ENCODE peak calls at places on chromosomes 16 and 17, in ten cellular contexts. T, Q, E, M, S, U, P, R, C and I are unnamed samples.

GRCh38 chr17:41049110-41049509 is 2.0 kb upstream of the KRTAP2-1 start:
- DNase-seq in E (no peak), C (no peak), T (no peak), S (no peak), U (no peak), Q (no peak), P (no peak), M (peak), R (no peak), I (peak)

GRCh38 chr17:32929288-32929574 is 1.3 kb downstream of the TMEM98 start:
- DNase-seq in Q (no peak), P (no peak), M (no peak), R (peak), U (no peak), E (no peak), T (no peak), C (no peak), S (no peak), I (no peak)

GRCh38 chr17:14737984-14738651 is 437.2 kb downstream of the HS3ST3B1 start:
- DNase-seq in S (no peak), U (peak), Q (peak), T (no peak), C (peak), M (peak), P (peak), R (peak), E (peak), I (peak)

GRCh38 chr17:1532836-1533602 is 16.6 kb upstream of the INPP5K start:
- DNase-seq in E (no peak), C (no peak), U (no peak), R (peak), M (no peak), S (peak), P (no peak), Q (no peak), T (no peak), I (no peak)

GRCh38 chr16:72355561-72355960 is 183.6 kb upstream of the PMFBP1 start:
- DNase-seq in P (no peak), C (no peak), S (no peak), Q (no peak), M (peak), T (no peak), R (peak), U (no peak), E (no peak), I (no peak)

GRCh38 chr17:19876524-19877161 is 8.9 kb upstream of the ULK2 start:
- DNase-seq in S (peak), T (peak), E (peak), M (no peak), Q (no peak), P (no peak), U (peak), R (no peak), C (no peak), I (no peak)

GRCh38 chr16:15482068-15482747 is 47.8 kb downstream of the BMERB1 start:
- DNase-seq in U (peak), C (peak), S (peak), Q (peak), T (peak), R (peak), P (peak), E (peak), M (peak), I (peak)

GRCh38 chr17:82061047-82061925 is 4.3 kb downstream of the DUS1L start:
- DNase-seq in E (no peak), U (no peak), C (no peak), Q (no peak), M (no peak), S (no peak), R (no peak), T (no peak), P (no peak), I (peak)

GRCh38 chr17:67476787-67477335 is 99.8 kb downstream of the PITPNC1 start:
- DNase-seq in T (no peak), U (no peak), S (no peak), R (no peak), E (no peak), P (no peak), M (no peak), Q (no peak), C (no peak), I (no peak)

GRCh38 chr16:85014311-85014710 is 3.0 kb upstream of the ZDHHC7 start:
- DNase-seq in M (no peak), R (no peak), P (no peak), U (no peak), S (no peak), C (no peak), Q (peak), T (no peak), E (no peak), I (no peak)

GRCh38 chr16:22623351-22623781 is 112.7 kb downstream of the NPIPB5 start:
- DNase-seq in M (peak), U (no peak), T (no peak), P (peak), E (no peak), Q (no peak), R (peak), C (no peak), S (no peak), I (peak)

GRCh38 chr17:1143573-1143972 is 36.2 kb downstream of the ABR start:
- DNase-seq in R (peak), E (no peak), T (no peak), Q (no peak), P (no peak), M (no peak), S (peak), C (no peak), U (no peak), I (no peak)

GRCh38 chr17:29163563-29163962 is 16.6 kb downstream of the MYO18A start:
- DNase-seq in T (no peak), P (no peak), U (no peak), R (peak), S (no peak), M (no peak), Q (peak), E (no peak), C (no peak), I (no peak)

GRCh38 chr16:35525979-35526590 is 2066.7 kb downstream of the TP53TG3F start:
- DNase-seq in E (no peak), T (no peak), S (no peak), M (no peak), U (no peak), C (no peak), P (no peak), R (no peak), Q (no peak), I (no peak)
- TF ChIP-seq CTCF in E (no peak), T (no peak), S (no peak), M (no peak), U (no peak), C (no peak), P (no peak), R (no peak), Q (no peak), I (no peak)

DNA sequence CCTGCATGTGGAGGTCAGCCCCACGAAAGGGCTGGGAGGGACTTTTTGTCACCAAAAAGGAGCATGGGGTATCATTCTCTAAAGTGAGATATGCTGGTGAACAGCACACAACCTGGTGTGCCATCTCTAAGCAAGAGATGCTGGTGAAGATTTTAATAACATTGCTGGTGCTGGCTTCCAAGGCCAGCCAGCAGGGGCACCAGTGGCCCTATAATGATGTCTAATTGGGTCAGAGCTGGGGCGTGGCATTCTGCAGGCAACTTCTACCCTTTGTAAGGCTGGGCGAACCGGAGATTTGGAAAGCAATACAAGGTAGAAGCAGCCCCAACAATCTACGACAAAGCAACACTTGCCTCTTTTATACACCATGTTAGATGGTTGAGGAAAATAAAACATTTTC is 16.8 kb downstream of the SDR42E1 start:
- DNase-seq in S (no peak), U (no peak), T (no peak), E (no peak), P (no peak), C (no peak), Q (no peak), M (no peak), R (no peak), I (no peak)
- TF ChIP-seq CTCF in S (no peak), U (peak), T (no peak), E (no peak), P (peak), C (no peak), Q (peak), M (no peak), R (peak), I (no peak)

GRCh38 chr17:60745544-60745943 is 67.9 kb downstream of the BCAS3 start:
- DNase-seq in C (no peak), T (no peak), S (no peak), E (no peak), U (no peak), M (peak), Q (no peak), P (no peak), R (peak), I (no peak)
- TF ChIP-seq CTCF in C (peak), T (no peak), S (peak), E (no peak), U (peak), M (peak), Q (peak), P (no peak), R (no peak), I (no peak)

GRCh38 chr16:3520861-3521260 is 20.1 kb downstream of the CLUAP1 start:
- DNase-seq in E (no peak), T (no peak), Q (no peak), M (no peak), S (no peak), R (no peak), P (no peak), C (no peak), U (no peak), I (peak)
- TF ChIP-seq CTCF in E (no peak), T (no peak), Q (no peak), M (no peak), S (no peak), R (no peak), P (no peak), C (no peak), U (no peak), I (no peak)

DNA sequence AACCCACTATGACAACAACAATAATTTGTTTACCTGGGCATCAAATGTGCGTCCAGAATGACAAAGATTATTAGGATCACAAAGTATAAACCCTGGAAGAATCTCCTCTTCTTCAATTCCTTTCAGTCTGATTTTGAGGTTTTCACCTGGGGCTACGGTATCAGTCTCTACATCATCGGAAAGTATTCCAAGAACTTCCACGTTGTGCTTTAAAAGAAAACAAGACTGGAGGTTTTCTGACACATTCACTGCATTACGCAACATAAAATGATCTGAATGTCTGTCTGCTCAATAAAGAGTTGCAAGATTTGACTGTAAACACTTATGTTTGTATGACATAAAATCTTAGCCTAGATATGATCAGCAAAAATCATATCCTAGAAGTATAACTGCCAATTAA is 26.0 kb upstream of the RSL1D1 start:
- DNase-seq in T (no peak), M (peak), R (peak), Q (no peak), E (no peak), S (no peak), P (no peak), C (no peak), U (no peak), I (no peak)
- TF ChIP-seq CTCF in T (no peak), M (no peak), R (no peak), Q (no peak), E (no peak), S (no peak), P (no peak), C (no peak), U (no peak), I (no peak)